ENCODE peak calls at places on chromosomes 12 and 14, in seven cellular contexts. One of them, this sample, is unnamed. For H3K4me1, the result is how much of the 10 kb centered on the place peaks cover.

GRCh38 chr12:104419717-104420116 is 37.0 kb upstream of the CHST11 start:
- DNase-seq in GM23248: no peak
- DNase-seq in tibial artery: no peak
- DNase-seq in CD8-positive, alpha-beta T cell: no peak
- DNase-seq in ovary: no peak
- DNase-seq in effector memory CD4-positive, alpha-beta T cell: no peak
- DNase-seq in lower lobe of right lung: no peak
- DNase-seq in this sample: no peak

GRCh38 chr12:27305673-27306504 is 26.7 kb upstream of the BMAL2 start:
- DNase-seq in GM23248: peak
- DNase-seq in tibial artery: no peak
- DNase-seq in CD8-positive, alpha-beta T cell: no peak
- DNase-seq in ovary: no peak
- DNase-seq in effector memory CD4-positive, alpha-beta T cell: no peak
- DNase-seq in lower lobe of right lung: no peak
- DNase-seq in this sample: peak

GRCh38 chr12:39095636-39096330 is 190.4 kb upstream of the CPNE8 start:
- DNase-seq in GM23248: no peak
- DNase-seq in tibial artery: no peak
- DNase-seq in CD8-positive, alpha-beta T cell: no peak
- DNase-seq in ovary: no peak
- DNase-seq in effector memory CD4-positive, alpha-beta T cell: no peak
- DNase-seq in lower lobe of right lung: no peak
- DNase-seq in this sample: no peak

GRCh38 chr14:24172261-24172860 is 481 bp downstream of the REC8 start:
- DNase-seq in GM23248: no peak
- DNase-seq in tibial artery: no peak
- DNase-seq in CD8-positive, alpha-beta T cell: peak
- DNase-seq in ovary: no peak
- DNase-seq in effector memory CD4-positive, alpha-beta T cell: no peak
- DNase-seq in lower lobe of right lung: no peak
- DNase-seq in this sample: no peak

GRCh38 chr14:100440207-100440631 is 117.1 kb downstream of the SLC25A47 start:
- DNase-seq in GM23248: peak
- DNase-seq in tibial artery: no peak
- DNase-seq in CD8-positive, alpha-beta T cell: no peak
- DNase-seq in ovary: peak
- DNase-seq in effector memory CD4-positive, alpha-beta T cell: peak
- DNase-seq in lower lobe of right lung: peak
- DNase-seq in this sample: peak

GRCh38 chr14:21084988-21085853 is 13.2 kb downstream of the ZNF219 start:
- DNase-seq in GM23248: peak
- DNase-seq in tibial artery: no peak
- DNase-seq in CD8-positive, alpha-beta T cell: no peak
- DNase-seq in ovary: no peak
- DNase-seq in effector memory CD4-positive, alpha-beta T cell: no peak
- DNase-seq in lower lobe of right lung: peak
- DNase-seq in this sample: peak

GRCh38 chr12:32457251-32458025 is 58.1 kb downstream of the FGD4 start:
- DNase-seq in GM23248: peak
- DNase-seq in tibial artery: no peak
- DNase-seq in CD8-positive, alpha-beta T cell: no peak
- DNase-seq in ovary: no peak
- DNase-seq in effector memory CD4-positive, alpha-beta T cell: no peak
- DNase-seq in lower lobe of right lung: no peak
- DNase-seq in this sample: peak

GRCh38 chr12:8589679-8590078 is 23.0 kb downstream of the AICDA start:
- DNase-seq in GM23248: no peak
- DNase-seq in tibial artery: no peak
- DNase-seq in CD8-positive, alpha-beta T cell: no peak
- DNase-seq in ovary: no peak
- DNase-seq in effector memory CD4-positive, alpha-beta T cell: no peak
- DNase-seq in lower lobe of right lung: no peak
- DNase-seq in this sample: no peak

GRCh38 chr14:37142835-37143499 is 29.4 kb downstream of the SLC25A21 start:
- DNase-seq in GM23248: peak
- DNase-seq in tibial artery: no peak
- DNase-seq in CD8-positive, alpha-beta T cell: no peak
- DNase-seq in ovary: no peak
- DNase-seq in effector memory CD4-positive, alpha-beta T cell: no peak
- DNase-seq in lower lobe of right lung: no peak
- DNase-seq in this sample: peak

GRCh38 chr14:31466554-31466953 is 9.2 kb upstream of the DTD2 start:
- DNase-seq in GM23248: no peak
- DNase-seq in tibial artery: no peak
- DNase-seq in CD8-positive, alpha-beta T cell: no peak
- DNase-seq in ovary: no peak
- DNase-seq in effector memory CD4-positive, alpha-beta T cell: no peak
- DNase-seq in lower lobe of right lung: no peak
- DNase-seq in this sample: no peak
- H3K4me1 ChIP-seq in GM23248: under half
- H3K4me1 ChIP-seq in tibial artery: under half
- H3K4me1 ChIP-seq in CD8-positive, alpha-beta T cell: under half
- H3K4me1 ChIP-seq in ovary: under half
- H3K4me1 ChIP-seq in effector memory CD4-positive, alpha-beta T cell: under half
- H3K4me1 ChIP-seq in lower lobe of right lung: under half
- H3K4me1 ChIP-seq in this sample: under half

DNA sequence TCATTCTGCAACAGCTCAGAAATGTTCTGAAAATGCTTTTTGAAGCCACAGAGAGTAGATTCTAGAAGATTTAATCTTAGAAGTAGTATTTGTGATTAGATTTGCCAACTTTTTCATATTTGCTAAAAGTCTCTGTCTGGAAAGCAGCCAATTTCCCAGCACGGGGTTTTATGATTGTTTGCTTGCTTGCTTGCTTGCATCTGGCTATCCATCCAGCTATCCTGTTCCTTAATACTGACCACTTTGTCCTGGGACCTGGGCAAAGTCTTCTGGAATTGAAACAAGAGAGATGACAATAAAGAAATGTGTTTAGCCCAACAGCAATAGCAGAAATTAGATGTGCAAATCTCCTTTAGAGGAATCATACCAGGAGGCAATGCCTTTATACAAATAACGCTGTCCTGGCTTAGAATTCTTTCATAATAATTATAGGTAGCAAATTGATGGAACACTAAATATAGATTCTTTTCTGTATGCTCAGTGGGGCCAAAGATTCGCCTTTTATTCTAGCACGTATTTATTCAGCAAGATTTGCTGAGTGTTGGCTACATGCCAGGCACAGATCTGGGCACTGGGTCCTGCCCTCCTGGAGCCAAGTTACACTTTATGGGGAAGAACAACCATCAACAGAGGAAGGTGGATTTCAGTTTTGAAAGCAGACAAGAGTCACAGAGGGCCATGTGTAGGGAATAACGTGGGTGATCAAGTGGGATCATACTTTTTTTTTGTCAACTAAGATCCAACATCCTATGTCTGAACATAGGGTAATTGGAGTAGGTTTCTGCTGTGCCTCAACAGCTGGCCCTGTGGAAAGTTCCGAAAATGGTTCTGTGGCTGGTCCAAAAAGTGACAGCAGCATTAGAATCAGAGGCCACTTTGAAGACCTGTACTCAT is 25.3 kb downstream of the MYBPC1 start:
- DNase-seq in GM23248: no peak
- DNase-seq in tibial artery: no peak
- DNase-seq in CD8-positive, alpha-beta T cell: no peak
- DNase-seq in ovary: no peak
- DNase-seq in effector memory CD4-positive, alpha-beta T cell: no peak
- DNase-seq in lower lobe of right lung: no peak
- DNase-seq in this sample: no peak
- H3K4me1 ChIP-seq in GM23248: under half
- H3K4me1 ChIP-seq in tibial artery: under half
- H3K4me1 ChIP-seq in CD8-positive, alpha-beta T cell: under half
- H3K4me1 ChIP-seq in ovary: under half
- H3K4me1 ChIP-seq in effector memory CD4-positive, alpha-beta T cell: under half
- H3K4me1 ChIP-seq in lower lobe of right lung: under half
- H3K4me1 ChIP-seq in this sample: under half

DNA sequence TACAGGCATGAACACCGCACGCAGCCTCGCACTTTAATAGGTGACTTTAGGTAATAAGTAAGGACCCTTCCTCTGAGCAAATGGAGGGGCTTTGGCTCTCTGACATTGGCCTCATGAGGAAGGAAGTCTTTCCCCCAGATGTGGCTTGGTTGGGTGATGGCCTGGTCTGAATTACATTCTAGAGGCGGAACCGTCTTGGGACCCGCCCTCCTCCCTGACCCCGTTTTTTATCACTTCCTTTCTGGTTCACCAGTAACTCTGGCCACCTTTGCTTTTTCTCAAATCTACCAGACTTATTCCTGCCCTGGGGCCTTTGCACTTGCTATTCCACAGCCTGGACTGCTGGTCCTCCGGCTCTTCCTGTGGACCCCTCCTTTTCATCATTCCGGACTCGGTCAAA is 13.4 kb downstream of the ALDH2 start:
- DNase-seq in GM23248: no peak
- DNase-seq in tibial artery: no peak
- DNase-seq in CD8-positive, alpha-beta T cell: no peak
- DNase-seq in ovary: no peak
- DNase-seq in effector memory CD4-positive, alpha-beta T cell: no peak
- DNase-seq in lower lobe of right lung: no peak
- DNase-seq in this sample: no peak
- H3K4me1 ChIP-seq in GM23248: under half
- H3K4me1 ChIP-seq in tibial artery: under half
- H3K4me1 ChIP-seq in CD8-positive, alpha-beta T cell: under half
- H3K4me1 ChIP-seq in ovary: under half
- H3K4me1 ChIP-seq in effector memory CD4-positive, alpha-beta T cell: under half
- H3K4me1 ChIP-seq in lower lobe of right lung: half or more
- H3K4me1 ChIP-seq in this sample: under half

GRCh38 chr14:73780896-73781295 is 66.7 kb upstream of the PNMA1 start:
- DNase-seq in GM23248: no peak
- DNase-seq in tibial artery: no peak
- DNase-seq in CD8-positive, alpha-beta T cell: no peak
- DNase-seq in ovary: no peak
- DNase-seq in effector memory CD4-positive, alpha-beta T cell: no peak
- DNase-seq in lower lobe of right lung: no peak
- DNase-seq in this sample: no peak
- H3K4me1 ChIP-seq in GM23248: under half
- H3K4me1 ChIP-seq in tibial artery: under half
- H3K4me1 ChIP-seq in CD8-positive, alpha-beta T cell: half or more
- H3K4me1 ChIP-seq in ovary: under half
- H3K4me1 ChIP-seq in effector memory CD4-positive, alpha-beta T cell: under half
- H3K4me1 ChIP-seq in lower lobe of right lung: half or more
- H3K4me1 ChIP-seq in this sample: under half

GRCh38 chr12:46359667-46360280 is 12.8 kb downstream of the SLC38A2 start:
- DNase-seq in GM23248: no peak
- DNase-seq in tibial artery: no peak
- DNase-seq in CD8-positive, alpha-beta T cell: no peak
- DNase-seq in ovary: no peak
- DNase-seq in effector memory CD4-positive, alpha-beta T cell: no peak
- DNase-seq in lower lobe of right lung: no peak
- DNase-seq in this sample: peak
- H3K4me1 ChIP-seq in GM23248: under half
- H3K4me1 ChIP-seq in tibial artery: under half
- H3K4me1 ChIP-seq in CD8-positive, alpha-beta T cell: under half
- H3K4me1 ChIP-seq in ovary: under half
- H3K4me1 ChIP-seq in effector memory CD4-positive, alpha-beta T cell: under half
- H3K4me1 ChIP-seq in lower lobe of right lung: under half
- H3K4me1 ChIP-seq in this sample: half or more

DNA sequence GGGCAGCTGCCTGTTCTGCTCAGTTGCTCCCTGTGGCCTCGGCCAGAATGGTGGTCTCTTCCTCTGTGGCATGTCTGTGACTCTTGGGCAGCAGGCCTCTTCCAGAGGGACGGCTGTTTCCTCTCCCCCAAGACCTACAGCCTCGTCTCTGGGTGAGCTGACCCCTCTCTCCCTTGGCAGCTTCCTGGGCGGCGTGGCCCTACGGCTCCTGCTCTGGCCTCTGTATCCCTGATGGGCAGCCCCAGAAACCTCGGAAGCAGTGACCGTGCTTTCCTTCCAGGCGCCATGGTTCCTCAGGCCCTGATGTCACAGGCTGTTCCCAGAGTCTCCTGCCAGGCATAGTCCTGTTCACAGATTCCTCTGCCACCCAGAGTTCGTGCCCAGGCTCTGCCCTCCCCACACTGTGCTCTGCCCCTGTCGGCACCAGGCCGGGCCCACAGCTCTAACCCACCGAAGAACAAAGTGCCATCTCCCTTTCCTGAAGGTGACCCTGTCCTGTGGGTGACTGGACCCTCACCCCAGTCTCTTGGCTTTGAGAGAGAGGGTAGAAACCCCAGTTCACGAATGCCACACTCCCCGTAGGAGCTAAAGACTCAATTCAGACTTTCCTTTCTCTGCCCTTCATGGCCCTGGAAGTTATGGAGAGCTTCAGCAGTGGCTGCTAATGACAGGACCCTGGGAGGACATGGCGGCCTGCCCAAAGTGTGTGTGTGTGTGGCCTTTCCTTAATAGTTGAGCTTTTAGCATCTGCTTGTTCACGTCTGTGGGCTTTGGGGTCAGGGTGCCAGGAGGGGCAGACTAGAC is 85.0 kb upstream of the DYNC1H1 start:
- DNase-seq in GM23248: no peak
- DNase-seq in tibial artery: no peak
- DNase-seq in CD8-positive, alpha-beta T cell: no peak
- DNase-seq in ovary: no peak
- DNase-seq in effector memory CD4-positive, alpha-beta T cell: no peak
- DNase-seq in lower lobe of right lung: no peak
- DNase-seq in this sample: no peak
- H3K4me1 ChIP-seq in GM23248: under half
- H3K4me1 ChIP-seq in tibial artery: under half
- H3K4me1 ChIP-seq in CD8-positive, alpha-beta T cell: under half
- H3K4me1 ChIP-seq in ovary: under half
- H3K4me1 ChIP-seq in effector memory CD4-positive, alpha-beta T cell: under half
- H3K4me1 ChIP-seq in lower lobe of right lung: under half
- H3K4me1 ChIP-seq in this sample: under half

GRCh38 chr14:76923422-76924362 is 97.5 kb downstream of the LRRC74A start:
- DNase-seq in GM23248: no peak
- DNase-seq in tibial artery: no peak
- DNase-seq in CD8-positive, alpha-beta T cell: no peak
- DNase-seq in ovary: no peak
- DNase-seq in effector memory CD4-positive, alpha-beta T cell: no peak
- DNase-seq in lower lobe of right lung: no peak
- DNase-seq in this sample: no peak
- H3K4me1 ChIP-seq in GM23248: under half
- H3K4me1 ChIP-seq in tibial artery: under half
- H3K4me1 ChIP-seq in CD8-positive, alpha-beta T cell: under half
- H3K4me1 ChIP-seq in ovary: under half
- H3K4me1 ChIP-seq in effector memory CD4-positive, alpha-beta T cell: half or more
- H3K4me1 ChIP-seq in lower lobe of right lung: under half
- H3K4me1 ChIP-seq in this sample: under half

GRCh38 chr12:51969643-51970042 is 18.1 kb downstream of the ACVR1B start:
- DNase-seq in GM23248: no peak
- DNase-seq in tibial artery: no peak
- DNase-seq in CD8-positive, alpha-beta T cell: no peak
- DNase-seq in ovary: no peak
- DNase-seq in effector memory CD4-positive, alpha-beta T cell: no peak
- DNase-seq in lower lobe of right lung: no peak
- DNase-seq in this sample: no peak

GRCh38 chr12:51972849-51973273 is 21.4 kb downstream of the ACVR1B start:
- DNase-seq in GM23248: peak
- DNase-seq in tibial artery: peak
- DNase-seq in CD8-positive, alpha-beta T cell: peak
- DNase-seq in ovary: no peak
- DNase-seq in effector memory CD4-positive, alpha-beta T cell: peak
- DNase-seq in lower lobe of right lung: peak
- DNase-seq in this sample: peak

GRCh38 chr12:51971679-51972423 is 20.4 kb downstream of the ACVR1B start:
- DNase-seq in GM23248: no peak
- DNase-seq in tibial artery: no peak
- DNase-seq in CD8-positive, alpha-beta T cell: no peak
- DNase-seq in ovary: no peak
- DNase-seq in effector memory CD4-positive, alpha-beta T cell: no peak
- DNase-seq in lower lobe of right lung: no peak
- DNase-seq in this sample: peak

GRCh38 chr12:51972424-51972812 is 20.9 kb downstream of the ACVR1B start:
- DNase-seq in GM23248: no peak
- DNase-seq in tibial artery: no peak
- DNase-seq in CD8-positive, alpha-beta T cell: no peak
- DNase-seq in ovary: no peak
- DNase-seq in effector memory CD4-positive, alpha-beta T cell: no peak
- DNase-seq in lower lobe of right lung: no peak
- DNase-seq in this sample: no peak

GRCh38 chr12:51970904-51971646 is 19.6 kb downstream of the ACVR1B start:
- DNase-seq in GM23248: peak
- DNase-seq in tibial artery: no peak
- DNase-seq in CD8-positive, alpha-beta T cell: peak
- DNase-seq in ovary: no peak
- DNase-seq in effector memory CD4-positive, alpha-beta T cell: peak
- DNase-seq in lower lobe of right lung: no peak
- DNase-seq in this sample: peak
- H3K4me1 ChIP-seq in GM23248: half or more
- H3K4me1 ChIP-seq in tibial artery: under half
- H3K4me1 ChIP-seq in CD8-positive, alpha-beta T cell: half or more
- H3K4me1 ChIP-seq in ovary: under half
- H3K4me1 ChIP-seq in effector memory CD4-positive, alpha-beta T cell: half or more
- H3K4me1 ChIP-seq in lower lobe of right lung: half or more
- H3K4me1 ChIP-seq in this sample: under half